ENCODE peak calls at places on chromosome 10, in six cellular contexts. One of them, this sample, is unnamed.

GRCh38 chr10:92847185-92847864 is 995 bp upstream of the EXOC6 start:
- DNase-seq in neuronal stem cell: no peak
- DNase-seq in activated naive CD4-positive, alpha-beta T cell treated with anti-CD3 and anti-CD28 coated beads for 36 hours: no peak
- DNase-seq in HL-60: peak
- DNase-seq in AG20443: no peak
- DNase-seq in AG04450: no peak
- DNase-seq in this sample: no peak

GRCh38 chr10:52949899-52950298 is 177.3 kb upstream of the MBL2 start:
- DNase-seq in neuronal stem cell: no peak
- DNase-seq in activated naive CD4-positive, alpha-beta T cell treated with anti-CD3 and anti-CD28 coated beads for 36 hours: no peak
- DNase-seq in HL-60: no peak
- DNase-seq in AG20443: no peak
- DNase-seq in AG04450: no peak
- DNase-seq in this sample: no peak

GRCh38 chr10:35795131-35795819 is 153.2 kb upstream of the FZD8 start:
- DNase-seq in neuronal stem cell: no peak
- DNase-seq in activated naive CD4-positive, alpha-beta T cell treated with anti-CD3 and anti-CD28 coated beads for 36 hours: no peak
- DNase-seq in HL-60: no peak
- DNase-seq in AG20443: no peak
- DNase-seq in AG04450: no peak
- DNase-seq in this sample: no peak

GRCh38 chr10:109961181-109962001 is 38.1 kb upstream of the XPNPEP1 start:
- DNase-seq in neuronal stem cell: no peak
- DNase-seq in activated naive CD4-positive, alpha-beta T cell treated with anti-CD3 and anti-CD28 coated beads for 36 hours: no peak
- DNase-seq in HL-60: no peak
- DNase-seq in AG20443: no peak
- DNase-seq in AG04450: no peak
- DNase-seq in this sample: no peak

GRCh38 chr10:21808525-21808924 is 195.0 kb downstream of the DNAJC1 start:
- DNase-seq in neuronal stem cell: no peak
- DNase-seq in activated naive CD4-positive, alpha-beta T cell treated with anti-CD3 and anti-CD28 coated beads for 36 hours: no peak
- DNase-seq in HL-60: no peak
- DNase-seq in AG20443: no peak
- DNase-seq in AG04450: no peak
- DNase-seq in this sample: no peak

GRCh38 chr10:29392376-29393021 is 103.6 kb downstream of the LYZL1 start:
- DNase-seq in neuronal stem cell: peak
- DNase-seq in activated naive CD4-positive, alpha-beta T cell treated with anti-CD3 and anti-CD28 coated beads for 36 hours: peak
- DNase-seq in HL-60: peak
- DNase-seq in AG20443: peak
- DNase-seq in AG04450: no peak
- DNase-seq in this sample: no peak

GRCh38 chr10:73414230-73414981 is 548 bp upstream of the ANXA7 start:
- DNase-seq in neuronal stem cell: no peak
- DNase-seq in activated naive CD4-positive, alpha-beta T cell treated with anti-CD3 and anti-CD28 coated beads for 36 hours: peak
- DNase-seq in HL-60: no peak
- DNase-seq in AG20443: no peak
- DNase-seq in AG04450: no peak
- DNase-seq in this sample: no peak

GRCh38 chr10:133361227-133361626 is 3.4 kb upstream of the FUOM start:
- DNase-seq in neuronal stem cell: no peak
- DNase-seq in activated naive CD4-positive, alpha-beta T cell treated with anti-CD3 and anti-CD28 coated beads for 36 hours: no peak
- DNase-seq in HL-60: no peak
- DNase-seq in AG20443: no peak
- DNase-seq in AG04450: no peak
- DNase-seq in this sample: no peak

GRCh38 chr10:73850863-73851461 is 23.4 kb downstream of the CAMK2G start:
- DNase-seq in neuronal stem cell: no peak
- DNase-seq in activated naive CD4-positive, alpha-beta T cell treated with anti-CD3 and anti-CD28 coated beads for 36 hours: no peak
- DNase-seq in HL-60: peak
- DNase-seq in AG20443: peak
- DNase-seq in AG04450: no peak
- DNase-seq in this sample: no peak

GRCh38 chr10:95445837-95446347 is 115.3 kb downstream of the SORBS1 start:
- DNase-seq in neuronal stem cell: peak
- DNase-seq in activated naive CD4-positive, alpha-beta T cell treated with anti-CD3 and anti-CD28 coated beads for 36 hours: peak
- DNase-seq in HL-60: peak
- DNase-seq in AG20443: peak
- DNase-seq in AG04450: peak
- DNase-seq in this sample: peak

GRCh38 chr10:123266981-123267380 is 112.8 kb downstream of the BUB3 start:
- DNase-seq in neuronal stem cell: no peak
- DNase-seq in activated naive CD4-positive, alpha-beta T cell treated with anti-CD3 and anti-CD28 coated beads for 36 hours: no peak
- DNase-seq in HL-60: no peak
- DNase-seq in AG20443: no peak
- DNase-seq in AG04450: no peak
- DNase-seq in this sample: no peak

GRCh38 chr10:43160067-43160918 is 22.0 kb downstream of the CSGALNACT2 start:
- DNase-seq in neuronal stem cell: no peak
- DNase-seq in activated naive CD4-positive, alpha-beta T cell treated with anti-CD3 and anti-CD28 coated beads for 36 hours: peak
- DNase-seq in HL-60: peak
- DNase-seq in AG20443: peak
- DNase-seq in AG04450: no peak
- DNase-seq in this sample: no peak

GRCh38 chr10:71001470-71001869 is 113.1 kb upstream of the PCBD1 start:
- DNase-seq in neuronal stem cell: no peak
- DNase-seq in activated naive CD4-positive, alpha-beta T cell treated with anti-CD3 and anti-CD28 coated beads for 36 hours: no peak
- DNase-seq in HL-60: no peak
- DNase-seq in AG20443: no peak
- DNase-seq in AG04450: no peak
- DNase-seq in this sample: no peak

GRCh38 chr10:128275405-128275804 is 149.2 kb upstream of the MKI67 start:
- DNase-seq in neuronal stem cell: no peak
- DNase-seq in activated naive CD4-positive, alpha-beta T cell treated with anti-CD3 and anti-CD28 coated beads for 36 hours: no peak
- DNase-seq in HL-60: no peak
- DNase-seq in AG20443: no peak
- DNase-seq in AG04450: no peak
- DNase-seq in this sample: no peak

GRCh38 chr10:24908793-24909423 is 43.5 kb downstream of the PRTFDC1 start:
- DNase-seq in neuronal stem cell: no peak
- DNase-seq in activated naive CD4-positive, alpha-beta T cell treated with anti-CD3 and anti-CD28 coated beads for 36 hours: peak
- DNase-seq in HL-60: no peak
- DNase-seq in AG20443: peak
- DNase-seq in AG04450: no peak
- DNase-seq in this sample: peak

GRCh38 chr10:121990015-121990677 is 1.2 kb downstream of the TACC2 start:
- DNase-seq in neuronal stem cell: no peak
- DNase-seq in activated naive CD4-positive, alpha-beta T cell treated with anti-CD3 and anti-CD28 coated beads for 36 hours: no peak
- DNase-seq in HL-60: no peak
- DNase-seq in AG20443: no peak
- DNase-seq in AG04450: no peak
- DNase-seq in this sample: no peak

GRCh38 chr10:15712903-15713302 is 6.8 kb downstream of the ITGA8 start:
- DNase-seq in neuronal stem cell: no peak
- DNase-seq in activated naive CD4-positive, alpha-beta T cell treated with anti-CD3 and anti-CD28 coated beads for 36 hours: no peak
- DNase-seq in HL-60: peak
- DNase-seq in AG20443: peak
- DNase-seq in AG04450: no peak
- DNase-seq in this sample: no peak

GRCh38 chr10:69439813-69440506 is 11.3 kb upstream of the TSPAN15 start:
- DNase-seq in neuronal stem cell: no peak
- DNase-seq in activated naive CD4-positive, alpha-beta T cell treated with anti-CD3 and anti-CD28 coated beads for 36 hours: no peak
- DNase-seq in HL-60: peak
- DNase-seq in AG20443: no peak
- DNase-seq in AG04450: no peak
- DNase-seq in this sample: no peak

This sample was measured in HCT116.